ENCODE peak calls at places on chromosome 1, in nine cellular contexts. M is IMR-90, L is adrenal gland, D is Peyer's patch, P is heart left ventricle, T is stomach, C is transverse colon, X is esophagus squamous epithelium, G is ovary. K is an unnamed sample.

GRCh38 chr1:101147381-101147780 is 89.4 kb upstream of the S1PR1 start:
- DNase-seq in M (no peak), L (no peak), D (no peak), P (no peak), T (no peak), C (no peak), X (no peak), G (no peak), K (no peak)

GRCh38 chr1:48817505-48818114 is 40.9 kb upstream of the BEND5 start:
- DNase-seq in M (peak), L (peak), D (peak), P (peak), T (peak), C (peak), X (no peak), G (peak), K (peak)

GRCh38 chr1:32919811-32920733 is 18.9 kb upstream of the TMEM54 start:
- DNase-seq in M (peak), L (no peak), D (no peak), P (no peak), T (peak), C (no peak), X (no peak), G (no peak), K (no peak)

GRCh38 chr1:161195171-161195570 is 3.7 kb downstream of the ADAMTS4 start:
- DNase-seq in M (no peak), L (no peak), D (peak), P (no peak), T (no peak), C (no peak), X (no peak), G (peak), K (no peak)

GRCh38 chr1:224300346-224300745 is 29.6 kb downstream of the NVL start:
- DNase-seq in M (peak), L (no peak), D (no peak), P (no peak), T (no peak), C (no peak), X (no peak), G (no peak), K (no peak)

GRCh38 chr1:14597343-14598006 is 1.0 kb upstream of the KAZN start:
- DNase-seq in M (no peak), L (no peak), D (no peak), P (no peak), T (no peak), C (no peak), X (no peak), G (peak), K (no peak)

GRCh38 chr1:153478692-153479618 is 18.5 kb upstream of the S100A7 start:
- DNase-seq in M (no peak), L (no peak), D (no peak), P (no peak), T (no peak), C (no peak), X (no peak), G (no peak), K (no peak)

GRCh38 chr1:147851149-147851548 is 51.4 kb upstream of the GJA8 start:
- DNase-seq in M (peak), L (no peak), D (no peak), P (no peak), T (no peak), C (no peak), X (no peak), G (no peak), K (no peak)

GRCh38 chr1:62385923-62386322 is 50.9 kb upstream of the USP1 start:
- DNase-seq in M (no peak), L (no peak), D (no peak), P (no peak), T (peak), C (no peak), X (no peak), G (no peak), K (no peak)

GRCh38 chr1:210726621-210727020 is 397.9 kb downstream of the HHAT start:
- DNase-seq in M (peak), L (no peak), D (no peak), P (no peak), T (no peak), C (no peak), X (no peak), G (no peak), K (peak)

GRCh38 chr1:59261537-59261936 is 35.4 kb upstream of the FGGY start:
- DNase-seq in M (no peak), L (no peak), D (no peak), P (no peak), T (no peak), C (no peak), X (no peak), G (no peak), K (no peak)

GRCh38 chr1:114558548-114558947 is 22.9 kb downstream of the BCAS2 start:
- DNase-seq in M (no peak), L (no peak), D (no peak), P (no peak), T (no peak), C (no peak), X (no peak), G (no peak), K (no peak)

GRCh38 chr1:197526736-197527371 is 248.4 kb downstream of the DENND1B start:
- DNase-seq in M (peak), L (no peak), D (no peak), P (no peak), T (no peak), C (no peak), X (no peak), G (no peak), K (no peak)

GRCh38 chr1:85650645-85651044 is 57.6 kb downstream of the ZNHIT6 start:
- DNase-seq in M (no peak), L (no peak), D (no peak), P (no peak), T (no peak), C (no peak), X (no peak), G (no peak), K (no peak)

GRCh38 chr1:45430486-45430885 is 60.5 kb downstream of the TESK2 start:
- DNase-seq in M (no peak), L (no peak), D (no peak), P (no peak), T (no peak), C (no peak), X (no peak), G (no peak), K (no peak)

GRCh38 chr1:7473223-7474142 is 297.6 kb upstream of the VAMP3 start:
- DNase-seq in M (no peak), L (no peak), D (no peak), P (no peak), T (no peak), C (no peak), X (no peak), G (no peak), K (no peak)

GRCh38 chr1:15799004-15799867 is 8.2 kb downstream of the UQCRHL start:
- DNase-seq in M (peak), L (peak), D (no peak), P (no peak), T (peak), C (peak), X (no peak), G (peak), K (peak)

GRCh38 chr1:14561014-14561693 is 37.3 kb upstream of the KAZN start:
- DNase-seq in M (peak), L (peak), D (no peak), P (no peak), T (no peak), C (no peak), X (no peak), G (no peak), K (no peak)

GRCh38 chr1:69129538-69129937 is 438.2 kb upstream of the LRRC7 start:
- DNase-seq in M (no peak), L (no peak), D (no peak), P (no peak), T (no peak), C (no peak), X (no peak), G (no peak), K (no peak)

GRCh38 chr1:43531906-43532584 is 1.4 kb downstream of the PTPRF start:
- DNase-seq in M (no peak), L (no peak), D (no peak), P (no peak), T (no peak), C (no peak), X (no peak), G (no peak), K (no peak)

GRCh38 chr1:1286313-1287261 is 6.4 kb downstream of the SCNN1D start:
- DNase-seq in M (no peak), L (no peak), D (no peak), P (peak), T (no peak), C (no peak), X (no peak), G (peak), K (no peak)

GRCh38 chr1:40532062-40532389 is 589 bp downstream of the ZNF684 start:
- DNase-seq in M (no peak), L (no peak), D (no peak), P (no peak), T (no peak), C (no peak), X (no peak), G (no peak), K (no peak)

GRCh38 chr1:241156231-241156965 is 200.6 kb downstream of the RGS7 start:
- DNase-seq in M (peak), L (peak), D (no peak), P (no peak), T (peak), C (peak), X (no peak), G (no peak), K (no peak)

GRCh38 chr1:46524843-46525242 is 26.6 kb downstream of the KNCN start:
- DNase-seq in M (no peak), L (no peak), D (no peak), P (peak), T (no peak), C (no peak), X (no peak), G (no peak), K (no peak)

GRCh38 chr1:46523556-46524443 is 27.6 kb downstream of the KNCN start:
- DNase-seq in M (no peak), L (no peak), D (no peak), P (peak), T (no peak), C (no peak), X (no peak), G (no peak), K (no peak)

GRCh38 chr1:46521417-46521816 is 30.0 kb downstream of the KNCN start:
- DNase-seq in M (no peak), L (no peak), D (no peak), P (peak), T (no peak), C (no peak), X (no peak), G (no peak), K (no peak)

GRCh38 chr1:46522184-46522968 is 29.1 kb downstream of the KNCN start:
- DNase-seq in M (peak), L (peak), D (no peak), P (peak), T (peak), C (peak), X (no peak), G (peak), K (peak)

GRCh38 chr1:46522969-46523320 is 28.5 kb downstream of the KNCN start:
- DNase-seq in M (no peak), L (no peak), D (no peak), P (peak), T (no peak), C (no peak), X (no peak), G (no peak), K (no peak)
- TF ChIP-seq POLR2A in M (no peak), L (no peak), D (no peak), P (no peak), T (no peak), C (no peak), X (no peak), G (no peak), K (no peak)

GRCh38 chr1:175771301-175771700 is 27.9 kb upstream of the TNR start:
- DNase-seq in M (no peak), L (no peak), D (no peak), P (no peak), T (no peak), C (no peak), X (no peak), G (no peak), K (no peak)
- H3K4me3 ChIP-seq in M (no peak), L (no peak), D (no peak), P (no peak), T (no peak), C (no peak), X (no peak), G (no peak), K (no peak)

GRCh38 chr1:152035406-152036315 is 1.1 kb downstream of the S100A11 start:
- DNase-seq in M (no peak), L (no peak), D (no peak), P (no peak), T (no peak), C (peak), X (no peak), G (no peak), K (no peak)

GRCh38 chr1:152034324-152034653 is 2.5 kb downstream of the S100A11 start:
- DNase-seq in M (no peak), L (no peak), D (no peak), P (no peak), T (no peak), C (no peak), X (no peak), G (no peak), K (no peak)

GRCh38 chr1:152034654-152035405 is 2.0 kb downstream of the S100A11 start:
- DNase-seq in M (peak), L (no peak), D (peak), P (no peak), T (peak), C (peak), X (no peak), G (no peak), K (peak)

GRCh38 chr1:152037920-152038658 is 1.3 kb upstream of the S100A11 start:
- DNase-seq in M (no peak), L (no peak), D (no peak), P (no peak), T (no peak), C (no peak), X (no peak), G (no peak), K (no peak)

GRCh38 chr1:152036316-152037216 is at the start of gene S100A11:
- DNase-seq in M (peak), L (peak), D (peak), P (peak), T (peak), C (peak), X (peak), G (peak), K (peak)
- TF ChIP-seq POLR2A in M (peak), L (peak), D (peak), P (peak), T (peak), C (peak), X (peak), G (peak), K (peak)

GRCh38 chr1:10444795-10445397 is 4.9 kb upstream of the CORT start:
- DNase-seq in M (no peak), L (no peak), D (no peak), P (no peak), T (no peak), C (no peak), X (no peak), G (no peak), K (no peak)

GRCh38 chr1:10446790-10447422 is 2.9 kb upstream of the CORT start:
- DNase-seq in M (no peak), L (no peak), D (no peak), P (no peak), T (no peak), C (no peak), X (no peak), G (no peak), K (no peak)

GRCh38 chr1:10449731-10450130 is at the start of gene CORT:
- DNase-seq in M (no peak), L (no peak), D (no peak), P (no peak), T (no peak), C (no peak), X (no peak), G (no peak), K (no peak)

GRCh38 chr1:10438677-10439163 is 8.5 kb downstream of the CENPS start:
- DNase-seq in M (peak), L (no peak), D (no peak), P (no peak), T (no peak), C (no peak), X (no peak), G (no peak), K (no peak)

DNA sequence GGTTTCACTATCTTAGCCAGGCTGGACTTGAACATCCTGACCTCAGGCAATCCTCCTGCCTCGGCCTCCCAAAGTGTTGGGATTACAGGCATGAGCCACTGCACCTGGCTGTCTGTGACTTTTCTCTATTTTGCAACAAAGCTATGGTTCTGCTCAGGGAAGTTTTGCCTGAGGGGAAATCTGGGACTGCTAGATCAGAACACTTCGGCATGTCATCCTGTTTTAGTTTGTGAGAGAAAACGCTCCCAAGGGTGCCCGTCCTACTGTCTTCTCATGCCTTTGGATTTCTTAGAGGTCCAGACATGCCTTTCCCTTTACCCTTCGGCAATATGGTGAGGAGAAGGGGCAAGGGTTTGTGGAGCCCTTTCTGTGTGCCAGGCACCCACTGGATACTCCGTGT is 5.6 kb upstream of the CORT start:
- DNase-seq in M (no peak), L (no peak), D (no peak), P (no peak), T (no peak), C (no peak), X (no peak), G (no peak), K (no peak)
- H3K4me3 ChIP-seq in M (no peak), L (no peak), D (no peak), P (no peak), T (no peak), C (no peak), X (no peak), G (no peak), K (no peak)

GRCh38 chr1:8652607-8653046 is 164.8 kb downstream of the RERE start:
- DNase-seq in M (no peak), L (no peak), D (no peak), P (no peak), T (no peak), C (no peak), X (no peak), G (no peak), K (no peak)
- TF ChIP-seq POLR2A in M (no peak), L (no peak), D (no peak), P (no peak), T (no peak), C (no peak), X (no peak), G (no peak), K (no peak)

GRCh38 chr1:204360314-204360713 is 585 bp upstream of the PLEKHA6 start:
- DNase-seq in M (no peak), L (no peak), D (no peak), P (no peak), T (no peak), C (no peak), X (no peak), G (no peak), K (no peak)
- H3K4me3 ChIP-seq in M (no peak), L (no peak), D (no peak), P (no peak), T (no peak), C (no peak), X (no peak), G (no peak), K (no peak)

GRCh38 chr1:201170533-201171062 is 16.3 kb upstream of the TMEM9 start:
- DNase-seq in M (peak), L (peak), D (peak), P (peak), T (peak), C (peak), X (peak), G (peak), K (peak)
- TF ChIP-seq POLR2A in M (peak), L (peak), D (peak), P (peak), T (peak), C (peak), X (peak), G (peak), K (peak)

GRCh38 chr1:226738421-226738994 is 574 bp downstream of the ITPKB start:
- DNase-seq in M (peak), L (peak), D (peak), P (peak), T (peak), C (peak), X (no peak), G (peak), K (no peak)
- H3K4me3 ChIP-seq in M (peak), L (peak), D (peak), P (peak), T (peak), C (peak), X (peak), G (peak), K (peak)

K was measured in tibial nerve.